ENCODE peak calls at places on chromosomes 3 and 15, in nine cellular contexts. W is psoas muscle, O is T-helper 1 cell, H is AML-193, E is NCI-H345, F is SJSA1, C is mucosa of gallbladder, Y is NCI-H2081 treated with DMSO at 0.1 percent for 48 hours, R is fibroblast of pulmonary artery. T is an unnamed sample.
A peak's percentile ranks its signal among the peaks of the same experiment; 100 is the strongest.

GRCh38 chr3:193640728-193641127 is 47.7 kb downstream of the OPA1 start:
- DNase-seq in Y (no peak), R (no peak), E (no peak), H (no peak), W (no peak), O (no peak), F (no peak), C (no peak), T (peak; percentile 11)

GRCh38 chr3:141965471-141965870 is 89.0 kb downstream of the ATP1B3 start:
- DNase-seq in F (no peak), C (no peak), Y (no peak), O (no peak), H (no peak), E (no peak), W (no peak), R (no peak), T (no peak)

GRCh38 chr3:198043149-198043548 is 83.1 kb downstream of the LMLN start:
- DNase-seq in E (no peak), F (no peak), C (no peak), O (no peak), H (no peak), R (no peak), W (no peak), Y (no peak), T (no peak)

GRCh38 chr3:154904328-154904727 is 175.8 kb upstream of the MME start:
- DNase-seq in O (no peak), C (no peak), Y (no peak), R (peak; percentile 55), E (no peak), H (peak; percentile 24), W (no peak), F (no peak), T (peak; percentile 58)

GRCh38 chr15:45499426-45499825 is 23.1 kb downstream of the SLC30A4 start:
- DNase-seq in O (no peak), R (peak; percentile 47), F (no peak), W (no peak), C (no peak), Y (no peak), E (no peak), H (no peak), T (peak; percentile 65)

GRCh38 chr15:30033211-30033610 is 49.5 kb upstream of the GOLGA8J start:
- DNase-seq in Y (no peak), W (no peak), O (no peak), R (no peak), C (no peak), E (no peak), H (no peak), F (no peak), T (no peak)

GRCh38 chr3:106759686-106760085 is 617.6 kb upstream of the CCDC54 start:
- DNase-seq in E (no peak), Y (no peak), R (no peak), F (no peak), W (no peak), H (no peak), O (no peak), C (no peak), T (no peak)

GRCh38 chr3:46664188-46664970 is 29.1 kb downstream of the ALS2CL start:
- DNase-seq in O (no peak), H (no peak), R (no peak), C (no peak), Y (no peak), F (peak; percentile 12), W (no peak), E (no peak), T (no peak)

GRCh38 chr15:68032672-68033071 is 21.4 kb upstream of the PIAS1 start:
- DNase-seq in E (no peak), Y (no peak), O (no peak), C (no peak), W (no peak), R (no peak), F (no peak), H (peak; percentile 23), T (no peak)

GRCh38 chr3:32257042-32257441 is 18.6 kb downstream of the CMTM8 start:
- DNase-seq in R (no peak), W (no peak), E (no peak), Y (no peak), O (no peak), F (no peak), H (no peak), C (no peak), T (no peak)

T was measured in fibroblast of lung.